ENCODE peak calls at places on chromosomes 7 and 10, in nine cellular contexts. One of them, this sample, is unnamed. For H3K4me1 and H3K36me3, the result is how much of the 10 kb centered on the place peaks cover.

GRCh38 chr7:485188-486081 is 34.2 kb downstream of the PDGFA start:
- DNase-seq in IMR-90: peak
- DNase-seq in sigmoid colon: peak
- DNase-seq in suprapubic skin: peak
- DNase-seq in fibroblast of lung: no peak
- DNase-seq in MM.1S: no peak
- DNase-seq in K562: peak
- DNase-seq in thyroid gland: no peak
- DNase-seq in tibial artery: peak
- DNase-seq in this sample: peak

GRCh38 chr7:155211173-155211572 is 86.5 kb upstream of the INSIG1 start:
- DNase-seq in IMR-90: no peak
- DNase-seq in sigmoid colon: no peak
- DNase-seq in suprapubic skin: no peak
- DNase-seq in fibroblast of lung: no peak
- DNase-seq in MM.1S: no peak
- DNase-seq in K562: no peak
- DNase-seq in thyroid gland: no peak
- DNase-seq in tibial artery: peak
- DNase-seq in this sample: no peak

GRCh38 chr7:24812313-24812945 is 55.2 kb upstream of the GSDME start:
- DNase-seq in IMR-90: peak
- DNase-seq in sigmoid colon: no peak
- DNase-seq in suprapubic skin: no peak
- DNase-seq in fibroblast of lung: peak
- DNase-seq in MM.1S: peak
- DNase-seq in K562: peak
- DNase-seq in thyroid gland: peak
- DNase-seq in tibial artery: no peak
- DNase-seq in this sample: peak

GRCh38 chr7:36266683-36267082 is 113.6 kb downstream of the EEPD1 start:
- DNase-seq in IMR-90: no peak
- DNase-seq in sigmoid colon: peak
- DNase-seq in suprapubic skin: no peak
- DNase-seq in fibroblast of lung: no peak
- DNase-seq in MM.1S: no peak
- DNase-seq in K562: no peak
- DNase-seq in thyroid gland: no peak
- DNase-seq in tibial artery: no peak
- DNase-seq in this sample: no peak

GRCh38 chr10:123999261-123999660 is 94.1 kb downstream of the CHST15 start:
- DNase-seq in IMR-90: no peak
- DNase-seq in sigmoid colon: no peak
- DNase-seq in suprapubic skin: no peak
- DNase-seq in fibroblast of lung: no peak
- DNase-seq in MM.1S: no peak
- DNase-seq in K562: no peak
- DNase-seq in thyroid gland: no peak
- DNase-seq in tibial artery: peak
- DNase-seq in this sample: no peak

GRCh38 chr7:52249741-52250140 is 785.7 kb upstream of the POM121L12 start:
- DNase-seq in IMR-90: no peak
- DNase-seq in sigmoid colon: no peak
- DNase-seq in suprapubic skin: no peak
- DNase-seq in fibroblast of lung: no peak
- DNase-seq in MM.1S: no peak
- DNase-seq in K562: no peak
- DNase-seq in thyroid gland: no peak
- DNase-seq in tibial artery: no peak
- DNase-seq in this sample: no peak

GRCh38 chr10:80971461-80971860 is 433.8 kb downstream of the SH2D4B start:
- DNase-seq in IMR-90: no peak
- DNase-seq in sigmoid colon: no peak
- DNase-seq in suprapubic skin: no peak
- DNase-seq in fibroblast of lung: no peak
- DNase-seq in MM.1S: no peak
- DNase-seq in K562: no peak
- DNase-seq in thyroid gland: no peak
- DNase-seq in tibial artery: no peak
- DNase-seq in this sample: no peak

GRCh38 chr7:28112883-28113540 is 67.6 kb downstream of the JAZF1 start:
- DNase-seq in IMR-90: no peak
- DNase-seq in sigmoid colon: peak
- DNase-seq in suprapubic skin: peak
- DNase-seq in fibroblast of lung: no peak
- DNase-seq in MM.1S: no peak
- DNase-seq in K562: no peak
- DNase-seq in thyroid gland: no peak
- DNase-seq in tibial artery: no peak
- DNase-seq in this sample: no peak

GRCh38 chr10:18414061-18414460 is 237.3 kb downstream of the NSUN6 start:
- DNase-seq in IMR-90: peak
- DNase-seq in sigmoid colon: no peak
- DNase-seq in suprapubic skin: no peak
- DNase-seq in fibroblast of lung: peak
- DNase-seq in MM.1S: no peak
- DNase-seq in K562: no peak
- DNase-seq in thyroid gland: peak
- DNase-seq in tibial artery: peak
- DNase-seq in this sample: no peak

GRCh38 chr10:18418579-18419210 is 232.7 kb downstream of the NSUN6 start:
- DNase-seq in IMR-90: peak
- DNase-seq in sigmoid colon: no peak
- DNase-seq in suprapubic skin: no peak
- DNase-seq in fibroblast of lung: peak
- DNase-seq in MM.1S: no peak
- DNase-seq in K562: no peak
- DNase-seq in thyroid gland: no peak
- DNase-seq in tibial artery: no peak
- DNase-seq in this sample: no peak

GRCh38 chr10:18421726-18422293 is 229.6 kb downstream of the NSUN6 start:
- DNase-seq in IMR-90: peak
- DNase-seq in sigmoid colon: no peak
- DNase-seq in suprapubic skin: no peak
- DNase-seq in fibroblast of lung: no peak
- DNase-seq in MM.1S: no peak
- DNase-seq in K562: no peak
- DNase-seq in thyroid gland: no peak
- DNase-seq in tibial artery: no peak
- DNase-seq in this sample: no peak

GRCh38 chr10:18419945-18420344 is 231.4 kb downstream of the NSUN6 start:
- DNase-seq in IMR-90: no peak
- DNase-seq in sigmoid colon: no peak
- DNase-seq in suprapubic skin: no peak
- DNase-seq in fibroblast of lung: no peak
- DNase-seq in MM.1S: no peak
- DNase-seq in K562: no peak
- DNase-seq in thyroid gland: no peak
- DNase-seq in tibial artery: no peak
- DNase-seq in this sample: no peak

GRCh38 chr10:18417950-18418527 is 233.3 kb downstream of the NSUN6 start:
- DNase-seq in IMR-90: no peak
- DNase-seq in sigmoid colon: no peak
- DNase-seq in suprapubic skin: no peak
- DNase-seq in fibroblast of lung: no peak
- DNase-seq in MM.1S: no peak
- DNase-seq in K562: no peak
- DNase-seq in thyroid gland: no peak
- DNase-seq in tibial artery: no peak
- DNase-seq in this sample: no peak
- TF ChIP-seq CTCF in IMR-90: no peak
- TF ChIP-seq CTCF in sigmoid colon: no peak
- TF ChIP-seq CTCF in suprapubic skin: no peak
- TF ChIP-seq CTCF in fibroblast of lung: no peak
- TF ChIP-seq CTCF in MM.1S: no peak
- TF ChIP-seq CTCF in K562: no peak
- TF ChIP-seq CTCF in thyroid gland: no peak
- TF ChIP-seq CTCF in tibial artery: no peak
- TF ChIP-seq CTCF in this sample: no peak

GRCh38 chr7:129866251-129866650 is 86.5 kb downstream of the UBE2H start:
- DNase-seq in IMR-90: no peak
- DNase-seq in sigmoid colon: no peak
- DNase-seq in suprapubic skin: no peak
- DNase-seq in fibroblast of lung: no peak
- DNase-seq in MM.1S: no peak
- DNase-seq in K562: no peak
- DNase-seq in thyroid gland: no peak
- DNase-seq in tibial artery: no peak
- DNase-seq in this sample: no peak

GRCh38 chr7:129864042-129864441 is 88.7 kb downstream of the UBE2H start:
- DNase-seq in IMR-90: no peak
- DNase-seq in sigmoid colon: no peak
- DNase-seq in suprapubic skin: no peak
- DNase-seq in fibroblast of lung: no peak
- DNase-seq in MM.1S: no peak
- DNase-seq in K562: no peak
- DNase-seq in thyroid gland: peak
- DNase-seq in tibial artery: peak
- DNase-seq in this sample: no peak

GRCh38 chr7:129865932-129866214 is 86.9 kb downstream of the UBE2H start:
- DNase-seq in IMR-90: no peak
- DNase-seq in sigmoid colon: no peak
- DNase-seq in suprapubic skin: no peak
- DNase-seq in fibroblast of lung: no peak
- DNase-seq in MM.1S: no peak
- DNase-seq in K562: no peak
- DNase-seq in thyroid gland: peak
- DNase-seq in tibial artery: no peak
- DNase-seq in this sample: no peak

GRCh38 chr7:129862672-129863071 is 90.1 kb downstream of the UBE2H start:
- DNase-seq in IMR-90: no peak
- DNase-seq in sigmoid colon: no peak
- DNase-seq in suprapubic skin: no peak
- DNase-seq in fibroblast of lung: no peak
- DNase-seq in MM.1S: no peak
- DNase-seq in K562: no peak
- DNase-seq in thyroid gland: peak
- DNase-seq in tibial artery: no peak
- DNase-seq in this sample: no peak

GRCh38 chr7:129865093-129865931 is 87.4 kb downstream of the UBE2H start:
- DNase-seq in IMR-90: peak
- DNase-seq in sigmoid colon: no peak
- DNase-seq in suprapubic skin: no peak
- DNase-seq in fibroblast of lung: peak
- DNase-seq in MM.1S: no peak
- DNase-seq in K562: no peak
- DNase-seq in thyroid gland: no peak
- DNase-seq in tibial artery: no peak
- DNase-seq in this sample: no peak
- H3K4me1 ChIP-seq in IMR-90: under half
- H3K4me1 ChIP-seq in sigmoid colon: under half
- H3K4me1 ChIP-seq in suprapubic skin: under half
- H3K4me1 ChIP-seq in fibroblast of lung: under half
- H3K4me1 ChIP-seq in MM.1S: under half
- H3K4me1 ChIP-seq in K562: under half
- H3K4me1 ChIP-seq in thyroid gland: half or more
- H3K4me1 ChIP-seq in tibial artery: half or more
- H3K4me1 ChIP-seq in this sample: half or more

GRCh38 chr10:5932345-5932744 is 42.3 kb downstream of the FBH1 start:
- DNase-seq in IMR-90: no peak
- DNase-seq in sigmoid colon: peak
- DNase-seq in suprapubic skin: no peak
- DNase-seq in fibroblast of lung: peak
- DNase-seq in MM.1S: no peak
- DNase-seq in K562: no peak
- DNase-seq in thyroid gland: no peak
- DNase-seq in tibial artery: no peak
- DNase-seq in this sample: no peak

GRCh38 chr10:5929442-5929841 is 39.4 kb downstream of the FBH1 start:
- DNase-seq in IMR-90: no peak
- DNase-seq in sigmoid colon: no peak
- DNase-seq in suprapubic skin: no peak
- DNase-seq in fibroblast of lung: no peak
- DNase-seq in MM.1S: no peak
- DNase-seq in K562: no peak
- DNase-seq in thyroid gland: no peak
- DNase-seq in tibial artery: no peak
- DNase-seq in this sample: no peak

GRCh38 chr10:5930272-5930671 is 40.2 kb downstream of the FBH1 start:
- DNase-seq in IMR-90: no peak
- DNase-seq in sigmoid colon: no peak
- DNase-seq in suprapubic skin: no peak
- DNase-seq in fibroblast of lung: no peak
- DNase-seq in MM.1S: no peak
- DNase-seq in K562: no peak
- DNase-seq in thyroid gland: no peak
- DNase-seq in tibial artery: peak
- DNase-seq in this sample: no peak

GRCh38 chr10:5924889-5925288 is 34.8 kb downstream of the FBH1 start:
- DNase-seq in IMR-90: no peak
- DNase-seq in sigmoid colon: no peak
- DNase-seq in suprapubic skin: no peak
- DNase-seq in fibroblast of lung: no peak
- DNase-seq in MM.1S: no peak
- DNase-seq in K562: no peak
- DNase-seq in thyroid gland: no peak
- DNase-seq in tibial artery: no peak
- DNase-seq in this sample: no peak

GRCh38 chr10:5927306-5927705 is 37.3 kb downstream of the FBH1 start:
- DNase-seq in IMR-90: peak
- DNase-seq in sigmoid colon: no peak
- DNase-seq in suprapubic skin: no peak
- DNase-seq in fibroblast of lung: peak
- DNase-seq in MM.1S: no peak
- DNase-seq in K562: no peak
- DNase-seq in thyroid gland: no peak
- DNase-seq in tibial artery: no peak
- DNase-seq in this sample: no peak
- H3K36me3 ChIP-seq in IMR-90: half or more
- H3K36me3 ChIP-seq in sigmoid colon: under half
- H3K36me3 ChIP-seq in suprapubic skin: half or more
- H3K36me3 ChIP-seq in fibroblast of lung: under half
- H3K36me3 ChIP-seq in MM.1S: under half
- H3K36me3 ChIP-seq in K562: half or more
- H3K36me3 ChIP-seq in thyroid gland: half or more
- H3K36me3 ChIP-seq in tibial artery: half or more
- H3K36me3 ChIP-seq in this sample: under half

DNA sequence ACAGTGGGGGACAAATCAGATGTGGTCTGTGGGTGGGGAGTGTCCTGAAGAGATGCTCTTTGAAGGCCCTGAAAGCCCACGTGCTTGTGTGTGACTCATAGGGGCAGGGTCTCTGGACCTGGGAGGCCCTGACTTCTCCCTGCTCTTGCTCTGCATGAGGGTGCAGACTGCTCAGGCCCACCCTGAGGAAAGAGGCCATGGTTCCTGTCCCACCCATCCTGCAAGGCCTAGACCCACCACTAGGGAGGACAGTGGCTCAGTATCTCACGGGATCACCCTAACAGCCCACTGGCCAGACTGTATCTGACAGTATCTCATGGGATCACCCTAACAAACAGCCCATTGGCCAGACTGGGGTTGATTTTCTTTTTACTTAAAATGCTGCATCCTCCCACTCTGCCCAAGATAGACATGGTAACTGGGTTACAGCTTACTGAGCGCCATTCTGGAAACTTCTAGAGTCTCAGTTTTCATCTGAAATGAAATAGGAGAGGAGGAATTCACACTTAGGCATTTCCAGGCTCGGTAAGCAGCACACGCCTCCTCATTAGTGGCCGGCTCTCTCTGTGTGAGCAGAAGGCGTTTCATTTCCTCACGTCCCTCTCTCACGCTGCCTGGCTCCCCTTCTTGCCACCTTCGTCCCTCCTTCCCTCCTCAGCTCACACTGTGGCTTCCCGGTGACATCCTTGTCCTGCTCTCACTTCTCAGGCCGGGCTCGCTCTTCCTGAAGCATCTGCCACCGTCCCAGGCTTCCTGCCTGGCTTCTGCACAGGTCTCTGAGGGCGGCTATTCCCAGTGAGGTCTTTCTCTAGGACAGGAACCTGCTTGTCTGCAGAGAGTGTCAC is 242.6 kb downstream of the GLRX3 start:
- DNase-seq in IMR-90: no peak
- DNase-seq in sigmoid colon: peak
- DNase-seq in suprapubic skin: no peak
- DNase-seq in fibroblast of lung: no peak
- DNase-seq in MM.1S: no peak
- DNase-seq in K562: peak
- DNase-seq in thyroid gland: no peak
- DNase-seq in tibial artery: peak
- DNase-seq in this sample: no peak
- TF ChIP-seq CTCF in IMR-90: no peak
- TF ChIP-seq CTCF in sigmoid colon: no peak
- TF ChIP-seq CTCF in suprapubic skin: no peak
- TF ChIP-seq CTCF in fibroblast of lung: no peak
- TF ChIP-seq CTCF in MM.1S: peak
- TF ChIP-seq CTCF in K562: no peak
- TF ChIP-seq CTCF in thyroid gland: no peak
- TF ChIP-seq CTCF in tibial artery: no peak
- TF ChIP-seq CTCF in this sample: no peak

This sample was measured in pancreas.